ENCODE peak calls at places on chromosomes 6 and 20, in six cellular contexts. One of them, this sample, is unnamed. For H3K4me1, the result is how much of the 10 kb centered on the place peaks cover.

GRCh38 chr6:139909992-139910391 is 535.5 kb upstream of the CITED2 start:
- DNase-seq in fibroblast of lung: no peak
- DNase-seq in IMR-90: no peak
- DNase-seq in OCI-LY7: no peak
- DNase-seq in keratinocyte: no peak
- DNase-seq in GM23338: no peak
- DNase-seq in this sample: no peak

GRCh38 chr6:79334674-79335073 is 100.2 kb upstream of the HMGN3 start:
- DNase-seq in OCI-LY7: no peak
- DNase-seq in keratinocyte: peak
- DNase-seq in fibroblast of lung: no peak
- DNase-seq in IMR-90: no peak
- DNase-seq in GM23338: no peak
- DNase-seq in this sample: no peak

GRCh38 chr6:14148471-14148870 is 30.9 kb downstream of the CD83 start:
- DNase-seq in fibroblast of lung: no peak
- DNase-seq in IMR-90: no peak
- DNase-seq in OCI-LY7: no peak
- DNase-seq in GM23338: no peak
- DNase-seq in keratinocyte: no peak
- DNase-seq in this sample: no peak

GRCh38 chr6:125571207-125571740 is 178.2 kb upstream of the HEY2 start:
- DNase-seq in GM23338: no peak
- DNase-seq in IMR-90: no peak
- DNase-seq in keratinocyte: no peak
- DNase-seq in OCI-LY7: no peak
- DNase-seq in fibroblast of lung: peak
- DNase-seq in this sample: no peak

GRCh38 chr6:41367700-41368099 is 32.3 kb downstream of the NCR2 start:
- DNase-seq in GM23338: peak
- DNase-seq in OCI-LY7: peak
- DNase-seq in IMR-90: peak
- DNase-seq in fibroblast of lung: peak
- DNase-seq in keratinocyte: no peak
- DNase-seq in this sample: peak

GRCh38 chr20:15763344-15763743 is 809.9 kb downstream of the KIF16B start:
- DNase-seq in GM23338: no peak
- DNase-seq in IMR-90: peak
- DNase-seq in OCI-LY7: no peak
- DNase-seq in keratinocyte: no peak
- DNase-seq in fibroblast of lung: peak
- DNase-seq in this sample: no peak

GRCh38 chr6:159981591-159982245 is 12.8 kb downstream of the IGF2R start:
- DNase-seq in fibroblast of lung: peak
- DNase-seq in GM23338: no peak
- DNase-seq in keratinocyte: no peak
- DNase-seq in OCI-LY7: peak
- DNase-seq in IMR-90: peak
- DNase-seq in this sample: no peak

GRCh38 chr20:49432562-49432961 is 49.9 kb downstream of the KCNB1 start:
- DNase-seq in fibroblast of lung: no peak
- DNase-seq in keratinocyte: no peak
- DNase-seq in OCI-LY7: no peak
- DNase-seq in IMR-90: no peak
- DNase-seq in GM23338: peak
- DNase-seq in this sample: no peak

GRCh38 chr6:151071295-151071694 is 168.5 kb upstream of the AKAP12 start:
- DNase-seq in GM23338: no peak
- DNase-seq in OCI-LY7: no peak
- DNase-seq in fibroblast of lung: peak
- DNase-seq in IMR-90: peak
- DNase-seq in keratinocyte: no peak
- DNase-seq in this sample: no peak

GRCh38 chr6:46949662-46950280 is 28.0 kb upstream of the ADGRF5 start:
- DNase-seq in GM23338: no peak
- DNase-seq in keratinocyte: no peak
- DNase-seq in fibroblast of lung: no peak
- DNase-seq in IMR-90: no peak
- DNase-seq in OCI-LY7: no peak
- DNase-seq in this sample: no peak

GRCh38 chr20:4563534-4563933 is 158.2 kb upstream of the PRND start:
- DNase-seq in keratinocyte: no peak
- DNase-seq in OCI-LY7: no peak
- DNase-seq in fibroblast of lung: peak
- DNase-seq in GM23338: peak
- DNase-seq in IMR-90: peak
- DNase-seq in this sample: peak

GRCh38 chr6:101803146-101803545 is 409.6 kb downstream of the GRIK2 start:
- DNase-seq in fibroblast of lung: peak
- DNase-seq in OCI-LY7: no peak
- DNase-seq in keratinocyte: no peak
- DNase-seq in IMR-90: peak
- DNase-seq in GM23338: no peak
- DNase-seq in this sample: no peak

GRCh38 chr6:142845143-142845571 is 99.8 kb downstream of the HIVEP2 start:
- DNase-seq in GM23338: no peak
- DNase-seq in OCI-LY7: no peak
- DNase-seq in keratinocyte: no peak
- DNase-seq in fibroblast of lung: peak
- DNase-seq in IMR-90: no peak
- DNase-seq in this sample: no peak

GRCh38 chr6:131946992-131947955 is 3.9 kb downstream of the CCN2 start:
- DNase-seq in IMR-90: peak
- DNase-seq in OCI-LY7: no peak
- DNase-seq in fibroblast of lung: peak
- DNase-seq in GM23338: no peak
- DNase-seq in keratinocyte: no peak
- DNase-seq in this sample: no peak

GRCh38 chr6:17393335-17394191 is at the start of gene CAP2:
- DNase-seq in fibroblast of lung: peak
- DNase-seq in IMR-90: peak
- DNase-seq in GM23338: peak
- DNase-seq in keratinocyte: no peak
- DNase-seq in OCI-LY7: no peak
- DNase-seq in this sample: peak

GRCh38 chr6:169542491-169542890 is 159.3 kb downstream of the WDR27 start:
- DNase-seq in keratinocyte: no peak
- DNase-seq in OCI-LY7: no peak
- DNase-seq in fibroblast of lung: no peak
- DNase-seq in IMR-90: peak
- DNase-seq in GM23338: no peak
- DNase-seq in this sample: no peak

GRCh38 chr6:40356242-40356910 is 230.8 kb downstream of the LRFN2 start:
- DNase-seq in keratinocyte: no peak
- DNase-seq in GM23338: no peak
- DNase-seq in fibroblast of lung: peak
- DNase-seq in IMR-90: no peak
- DNase-seq in OCI-LY7: no peak
- DNase-seq in this sample: no peak

GRCh38 chr20:23115823-23116222 is 29.7 kb upstream of the CD93 start:
- DNase-seq in GM23338: no peak
- DNase-seq in fibroblast of lung: no peak
- DNase-seq in OCI-LY7: no peak
- DNase-seq in keratinocyte: no peak
- DNase-seq in IMR-90: no peak
- DNase-seq in this sample: no peak

GRCh38 chr6:142412241-142412640 is 110.4 kb downstream of the ADGRG6 start:
- DNase-seq in keratinocyte: no peak
- DNase-seq in fibroblast of lung: no peak
- DNase-seq in GM23338: no peak
- DNase-seq in IMR-90: no peak
- DNase-seq in OCI-LY7: no peak
- DNase-seq in this sample: no peak

GRCh38 chr6:130026859-130027258 is 8.5 kb downstream of the L3MBTL3 start:
- DNase-seq in keratinocyte: no peak
- DNase-seq in IMR-90: peak
- DNase-seq in OCI-LY7: no peak
- DNase-seq in GM23338: no peak
- DNase-seq in fibroblast of lung: no peak
- DNase-seq in this sample: no peak

GRCh38 chr6:139743629-139744028 is 369.2 kb upstream of the CITED2 start:
- DNase-seq in GM23338: no peak
- DNase-seq in IMR-90: peak
- DNase-seq in keratinocyte: peak
- DNase-seq in OCI-LY7: no peak
- DNase-seq in fibroblast of lung: peak
- DNase-seq in this sample: no peak

GRCh38 chr20:51490635-51491034 is 51.9 kb downstream of the NFATC2 start:
- DNase-seq in IMR-90: no peak
- DNase-seq in GM23338: no peak
- DNase-seq in OCI-LY7: no peak
- DNase-seq in fibroblast of lung: no peak
- DNase-seq in keratinocyte: no peak
- DNase-seq in this sample: no peak

GRCh38 chr6:55450007-55450406 is 122.7 kb downstream of the GFRAL start:
- DNase-seq in fibroblast of lung: peak
- DNase-seq in keratinocyte: no peak
- DNase-seq in IMR-90: peak
- DNase-seq in OCI-LY7: no peak
- DNase-seq in GM23338: no peak
- DNase-seq in this sample: no peak

GRCh38 chr6:70694371-70694770 is 26.7 kb downstream of the SMAP1 start:
- DNase-seq in IMR-90: no peak
- DNase-seq in fibroblast of lung: no peak
- DNase-seq in keratinocyte: no peak
- DNase-seq in OCI-LY7: no peak
- DNase-seq in GM23338: no peak
- DNase-seq in this sample: no peak

GRCh38 chr20:14782731-14783130 is 445.3 kb upstream of the FLRT3 start:
- DNase-seq in OCI-LY7: no peak
- DNase-seq in keratinocyte: no peak
- DNase-seq in IMR-90: no peak
- DNase-seq in fibroblast of lung: no peak
- DNase-seq in GM23338: peak
- DNase-seq in this sample: no peak

GRCh38 chr6:107656883-107657282 is 167.0 kb downstream of the SOBP start:
- DNase-seq in fibroblast of lung: no peak
- DNase-seq in OCI-LY7: peak
- DNase-seq in IMR-90: no peak
- DNase-seq in keratinocyte: no peak
- DNase-seq in GM23338: no peak
- DNase-seq in this sample: no peak
- H2AFZ ChIP-seq in fibroblast of lung: no peak
- H2AFZ ChIP-seq in OCI-LY7: peak
- H2AFZ ChIP-seq in IMR-90: no peak
- H2AFZ ChIP-seq in keratinocyte: no peak
- H2AFZ ChIP-seq in GM23338: peak
- H2AFZ ChIP-seq in this sample: no peak

GRCh38 chr20:58895099-58895795 is 42.7 kb downstream of the GNAS start:
- DNase-seq in IMR-90: no peak
- DNase-seq in OCI-LY7: no peak
- DNase-seq in keratinocyte: no peak
- DNase-seq in GM23338: no peak
- DNase-seq in fibroblast of lung: no peak
- DNase-seq in this sample: no peak

GRCh38 chr20:58892126-58892931 is 39.8 kb downstream of the GNAS start:
- DNase-seq in GM23338: peak
- DNase-seq in IMR-90: peak
- DNase-seq in fibroblast of lung: peak
- DNase-seq in keratinocyte: no peak
- DNase-seq in OCI-LY7: peak
- DNase-seq in this sample: no peak

GRCh38 chr20:58892932-58893224 is 40.4 kb downstream of the GNAS start:
- DNase-seq in OCI-LY7: peak
- DNase-seq in IMR-90: no peak
- DNase-seq in GM23338: no peak
- DNase-seq in keratinocyte: no peak
- DNase-seq in fibroblast of lung: no peak
- DNase-seq in this sample: no peak

GRCh38 chr20:58894652-58895051 is 42.1 kb downstream of the GNAS start:
- DNase-seq in GM23338: no peak
- DNase-seq in OCI-LY7: no peak
- DNase-seq in IMR-90: no peak
- DNase-seq in fibroblast of lung: no peak
- DNase-seq in keratinocyte: no peak
- DNase-seq in this sample: no peak

GRCh38 chr20:58893355-58894151 is 41.0 kb downstream of the GNAS start:
- DNase-seq in OCI-LY7: no peak
- DNase-seq in keratinocyte: no peak
- DNase-seq in fibroblast of lung: peak
- DNase-seq in GM23338: no peak
- DNase-seq in IMR-90: peak
- DNase-seq in this sample: no peak
- H3K4me1 ChIP-seq in OCI-LY7: under half
- H3K4me1 ChIP-seq in keratinocyte: under half
- H3K4me1 ChIP-seq in fibroblast of lung: under half
- H3K4me1 ChIP-seq in GM23338: half or more
- H3K4me1 ChIP-seq in IMR-90: under half
- H3K4me1 ChIP-seq in this sample: under half

GRCh38 chr6:165884813-165885765 is 222.0 kb upstream of the PDE10A start:
- DNase-seq in OCI-LY7: peak
- DNase-seq in IMR-90: peak
- DNase-seq in fibroblast of lung: peak
- DNase-seq in keratinocyte: no peak
- DNase-seq in GM23338: peak
- DNase-seq in this sample: no peak
- H2AFZ ChIP-seq in OCI-LY7: no peak
- H2AFZ ChIP-seq in IMR-90: no peak
- H2AFZ ChIP-seq in fibroblast of lung: no peak
- H2AFZ ChIP-seq in keratinocyte: no peak
- H2AFZ ChIP-seq in GM23338: peak
- H2AFZ ChIP-seq in this sample: no peak

GRCh38 chr20:24768977-24769675 is 179.9 kb upstream of the CST7 start:
- DNase-seq in OCI-LY7: no peak
- DNase-seq in fibroblast of lung: no peak
- DNase-seq in keratinocyte: no peak
- DNase-seq in IMR-90: no peak
- DNase-seq in GM23338: no peak
- DNase-seq in this sample: no peak

GRCh38 chr20:24768226-24768625 is 180.8 kb upstream of the CST7 start:
- DNase-seq in fibroblast of lung: peak
- DNase-seq in IMR-90: no peak
- DNase-seq in GM23338: no peak
- DNase-seq in OCI-LY7: no peak
- DNase-seq in keratinocyte: no peak
- DNase-seq in this sample: no peak

GRCh38 chr20:24766143-24766527 is 182.9 kb upstream of the CST7 start:
- DNase-seq in keratinocyte: no peak
- DNase-seq in GM23338: no peak
- DNase-seq in IMR-90: no peak
- DNase-seq in fibroblast of lung: no peak
- DNase-seq in OCI-LY7: peak
- DNase-seq in this sample: no peak

GRCh38 chr20:24766826-24767622 is 182.0 kb upstream of the CST7 start:
- DNase-seq in fibroblast of lung: no peak
- DNase-seq in IMR-90: no peak
- DNase-seq in keratinocyte: peak
- DNase-seq in GM23338: no peak
- DNase-seq in OCI-LY7: no peak
- DNase-seq in this sample: no peak

DNA sequence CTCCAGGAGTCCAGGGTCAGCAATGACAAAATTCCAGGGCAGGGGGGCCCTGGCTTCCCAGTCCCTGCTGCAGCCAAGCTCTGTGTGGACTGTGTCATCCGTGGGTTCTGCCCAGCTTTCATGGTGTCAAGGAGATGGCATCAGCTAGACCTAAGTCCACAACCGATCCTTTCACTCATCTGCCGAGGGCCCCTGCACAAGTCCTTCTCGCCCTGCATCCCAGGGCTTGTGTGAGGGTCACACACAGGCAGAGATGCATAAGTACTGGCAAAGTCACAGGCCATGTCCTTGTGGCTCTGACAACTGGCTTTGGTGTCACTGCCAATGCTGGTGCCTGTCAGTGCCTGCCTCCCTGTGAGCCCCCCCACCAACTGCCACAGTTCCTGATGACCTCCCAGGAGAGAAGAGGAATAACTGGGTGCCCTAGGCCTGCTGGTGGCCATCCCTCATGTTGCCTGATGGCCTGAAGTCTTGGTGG is 181.4 kb upstream of the CST7 start:
- DNase-seq in GM23338: no peak
- DNase-seq in IMR-90: no peak
- DNase-seq in keratinocyte: no peak
- DNase-seq in fibroblast of lung: no peak
- DNase-seq in OCI-LY7: no peak
- DNase-seq in this sample: no peak
- H3K4me1 ChIP-seq in GM23338: under half
- H3K4me1 ChIP-seq in IMR-90: under half
- H3K4me1 ChIP-seq in keratinocyte: under half
- H3K4me1 ChIP-seq in fibroblast of lung: under half
- H3K4me1 ChIP-seq in OCI-LY7: under half
- H3K4me1 ChIP-seq in this sample: under half